ENCODE peak calls at places on chromosomes 4 and X, in eight cellular contexts. O is GM23338, Z is stomach, R is GM12878, Y is HCT116, T is breast epithelium, A is SK-N-SH, K is sigmoid colon. W is an unnamed sample.
A peak's percentile ranks its signal among the peaks of the same experiment; 100 is the strongest.

GRCh38 chr4:23818097-23818648 is 71.7 kb downstream of the PPARGC1A start:
- DNase-seq in T (no peak), A (no peak), R (no peak), K (no peak), Y (no peak), O (no peak), Z (no peak), W (no peak)

GRCh38 chr4:68498413-68499007 is 51.2 kb downstream of the TMPRSS11E start:
- DNase-seq in Z (peak; percentile 70), K (no peak), R (peak; percentile 30), A (peak; percentile 33), Y (peak; percentile 53), O (peak; percentile 80), T (no peak), W (peak; percentile 53)

GRCh38 chr4:879730-880079 is 52.4 kb downstream of the GAK start:
- DNase-seq in T (no peak), A (no peak), Y (no peak), K (no peak), Z (no peak), R (peak; percentile 35), O (no peak), W (no peak)

GRCh38 chrX:47156611-47157520 is 11.8 kb downstream of the RBM10 start:
- DNase-seq in R (no peak), O (no peak), Y (no peak), A (no peak), T (no peak), Z (peak; percentile 13), K (peak; percentile 55), W (no peak)

GRCh38 chr4:62288803-62289541 is 1088.8 kb downstream of the ADGRL3 start:
- DNase-seq in T (no peak), Y (no peak), K (no peak), R (no peak), A (peak; percentile 63), Z (no peak), O (no peak), W (no peak)

GRCh38 chr4:125951275-125951887 is 636.6 kb downstream of the FAT4 start:
- DNase-seq in T (no peak), Z (no peak), A (peak; percentile 18), Y (no peak), K (no peak), O (no peak), R (no peak), W (no peak)

GRCh38 chr4:42789168-42789567 is 103.3 kb upstream of the GRXCR1 start:
- DNase-seq in K (no peak), R (no peak), Y (no peak), Z (no peak), O (no peak), T (no peak), A (no peak), W (no peak)

GRCh38 chr4:120266602-120267001 is 200.0 kb upstream of the MAD2L1 start:
- DNase-seq in O (peak; percentile 25), A (no peak), K (no peak), Z (no peak), T (no peak), R (no peak), Y (no peak), W (no peak)

GRCh38 chrX:48919947-48920712 is 1.3 kb upstream of the PIM2 start:
- DNase-seq in O (no peak), Z (no peak), T (no peak), R (no peak), A (no peak), Y (no peak), K (no peak), W (no peak)

GRCh38 chrX:22481436-22481835 is 208.7 kb downstream of the CBLL2 start:
- DNase-seq in T (no peak), R (no peak), K (no peak), Y (no peak), O (no peak), Z (no peak), A (no peak), W (no peak)

GRCh38 chr4:147596976-147597375 is 20.2 kb upstream of the TMEM184C start:
- DNase-seq in A (no peak), Y (no peak), Z (peak; percentile 79), K (no peak), R (no peak), O (no peak), T (no peak), W (no peak)

GRCh38 chr4:30818541-30818940 is 98.4 kb downstream of the PCDH7 start:
- DNase-seq in A (no peak), O (no peak), Z (no peak), T (no peak), Y (no peak), K (no peak), R (no peak), W (no peak)

GRCh38 chrX:102043380-102043779 is 82.1 kb upstream of the TCEAL2 start:
- DNase-seq in Z (no peak), A (no peak), O (no peak), K (no peak), T (no peak), Y (no peak), R (no peak), W (no peak)

GRCh38 chr4:168690199-168690598 is 193.3 kb downstream of the PALLD start:
- DNase-seq in A (no peak), Y (no peak), R (no peak), O (no peak), Z (no peak), K (no peak), T (no peak), W (no peak)

GRCh38 chr4:168694669-168695068 is 197.8 kb downstream of the PALLD start:
- DNase-seq in Y (no peak), Z (no peak), T (no peak), A (no peak), R (no peak), K (no peak), O (no peak), W (no peak)

GRCh38 chr4:168689791-168690190 is 192.9 kb downstream of the PALLD start:
- DNase-seq in O (no peak), K (no peak), R (no peak), Z (no peak), Y (no peak), A (no peak), T (no peak), W (no peak)

GRCh38 chr4:168693750-168694470 is 197.1 kb downstream of the PALLD start:
- DNase-seq in R (no peak), O (no peak), Z (no peak), T (no peak), A (no peak), Y (no peak), K (no peak), W (no peak)

DNA sequence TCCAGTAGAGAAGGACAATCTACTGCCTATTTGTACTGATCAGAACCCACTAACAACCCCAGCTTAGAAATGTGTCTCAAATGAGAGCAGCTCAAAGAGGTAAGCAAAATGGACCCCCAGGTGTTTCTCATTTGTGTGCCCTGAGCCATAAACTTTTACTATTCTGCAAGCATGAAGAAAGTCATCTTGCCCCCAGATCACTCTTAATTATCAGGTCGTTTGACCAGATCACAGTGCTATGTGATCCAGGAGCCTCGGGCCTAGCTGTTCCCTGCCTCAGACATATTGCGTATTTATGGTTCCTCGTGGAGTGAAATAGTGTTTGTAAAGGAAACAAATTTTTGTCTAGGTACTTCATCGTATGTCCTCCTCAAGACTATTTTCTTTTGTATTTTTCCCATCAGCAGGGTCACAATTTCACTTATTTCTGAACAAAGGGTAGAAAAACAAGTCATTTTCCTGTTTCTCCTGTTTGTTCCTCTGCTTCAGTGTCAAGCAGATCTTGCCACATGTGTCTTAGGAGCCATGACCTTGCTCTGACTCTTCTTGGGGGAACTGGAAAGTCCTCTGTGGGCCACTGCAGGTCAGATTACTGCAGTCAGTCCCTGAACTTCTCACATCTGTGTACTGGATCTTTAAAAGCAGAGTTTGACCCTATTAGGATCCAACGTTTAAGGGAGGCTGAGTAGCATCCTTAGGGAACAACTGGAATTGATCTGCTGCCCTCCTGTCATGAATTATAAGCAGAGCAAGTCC is 194.9 kb downstream of the PALLD start:
- DNase-seq in K (no peak), Y (no peak), R (no peak), T (no peak), Z (no peak), O (no peak), A (no peak), W (no peak)
- H3K27ac ChIP-seq in K (peak overlapping the region; percentile 9), Y (no peak overlapping the region), R (no peak overlapping the region), T (peak overlapping the region; percentile 19), Z (no peak overlapping the region), O (no peak overlapping the region), A (no peak overlapping the region), W (no peak overlapping the region)

DNA sequence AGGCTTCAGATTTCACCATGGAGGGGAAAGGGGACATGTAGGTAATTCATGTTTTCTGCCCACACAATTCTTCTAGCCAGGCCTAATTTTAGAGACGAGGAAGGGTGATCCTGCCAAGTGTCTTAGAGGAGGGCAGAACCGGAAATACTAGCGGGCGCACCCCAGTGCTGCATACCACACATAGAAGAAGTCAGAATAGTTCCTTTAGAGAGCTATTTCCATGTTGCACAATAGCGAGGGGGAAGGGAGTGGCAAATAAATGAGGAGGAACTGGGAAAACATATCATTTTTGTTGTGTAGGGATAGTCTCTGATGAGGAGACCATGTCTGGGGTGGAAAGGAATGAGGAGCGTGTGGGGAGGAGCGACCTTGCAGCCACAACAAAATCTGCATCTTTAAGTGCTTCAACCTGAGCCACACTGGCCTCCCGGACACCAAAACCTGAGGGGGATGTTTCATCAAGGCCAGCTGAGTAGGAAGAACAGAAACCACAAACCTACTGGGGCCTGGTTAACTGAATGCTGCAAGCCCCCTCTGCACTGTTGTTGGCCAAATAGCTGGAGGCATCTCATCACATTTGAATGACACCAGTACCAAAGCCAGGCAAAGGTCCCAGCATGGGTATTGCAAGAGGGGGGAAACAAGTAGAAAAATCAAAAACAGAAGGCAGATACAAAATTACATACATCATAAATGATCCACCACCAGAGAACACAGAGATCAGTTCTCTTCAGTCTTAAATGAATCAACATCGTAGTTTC is 26.7 kb upstream of the C1QTNF7 start:
- DNase-seq in K (peak; percentile 72), T (no peak), R (no peak), Z (no peak), A (peak; percentile 4), Y (no peak), O (no peak), W (no peak)
- TF ChIP-seq POLR2AphosphoS5 in K (no peak), T (no peak), R (no peak), Z (no peak), A (no peak), Y (no peak), O (no peak), W (no peak)

GRCh38 chrX:13253223-13253622 is 66.6 kb downstream of the ATXN3L start:
- DNase-seq in Z (no peak), Y (no peak), A (no peak), T (no peak), R (peak; percentile 32), K (no peak), O (no peak), W (no peak)
- H3K27ac ChIP-seq in Z (no peak overlapping the region), Y (no peak overlapping the region), A (no peak overlapping the region), T (no peak overlapping the region), R (peak overlapping the region; percentile 92), K (no peak overlapping the region), O (no peak overlapping the region), W (no peak overlapping the region)

DNA sequence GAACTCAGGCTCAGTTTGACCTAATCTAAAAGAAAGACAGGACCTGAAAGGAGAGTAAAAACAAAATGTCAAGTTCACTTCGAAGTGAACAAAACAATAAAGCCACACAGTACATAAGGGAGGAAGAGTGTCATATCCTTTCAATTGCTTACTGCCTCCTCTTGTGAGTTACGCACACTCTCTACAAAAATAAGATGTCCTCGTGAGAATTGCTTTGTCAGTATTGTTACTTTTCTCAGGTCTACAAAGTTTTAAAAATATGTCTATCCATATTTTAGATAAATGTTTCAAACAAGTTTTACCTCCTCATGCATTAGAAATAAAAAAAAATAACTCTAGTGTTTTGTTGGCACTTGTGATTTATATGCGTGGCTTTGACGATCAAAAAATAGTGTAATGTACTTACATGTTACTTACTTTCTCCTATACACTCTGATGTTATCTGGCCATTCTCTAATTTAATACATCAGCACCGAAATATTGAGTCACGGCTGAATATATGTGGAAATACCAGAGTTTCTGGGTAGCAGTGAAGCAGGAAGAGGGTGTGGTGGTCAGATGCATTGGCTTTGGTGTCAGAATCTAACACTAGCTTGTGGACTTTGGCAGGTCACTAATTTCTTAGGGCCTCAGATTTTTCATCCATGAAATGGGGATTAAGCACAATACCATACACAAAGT is 8.1 kb upstream of the MRPL1 start:
- DNase-seq in Z (no peak), A (no peak), Y (no peak), R (no peak), K (no peak), O (no peak), T (no peak), W (no peak)
- TF ChIP-seq POLR2AphosphoS5 in Z (peak; percentile 29), A (no peak), Y (no peak), R (no peak), K (peak; percentile 3), O (no peak), T (no peak), W (no peak)

W was measured in Panc1.